ENCODE peak calls at places on chromosomes 5 and 9, in six cellular contexts. A is NCI-H2171, G is esophagus squamous epithelium, R is OCI-M1, E is astrocyte of the cerebellum, S is NCI-H524 treated with DMSO at 0.1 percent for 48 hours. O is an unnamed sample.

GRCh38 chr9:123914517-123915199 is 15.3 kb downstream of the DENND1A start:
- DNase-seq in R (no peak), G (no peak), E (no peak), A (no peak), S (no peak), O (no peak)

GRCh38 chr5:150295172-150295611 is 5.6 kb upstream of the CAMK2A start:
- DNase-seq in E (no peak), G (no peak), R (no peak), S (peak), A (no peak), O (peak)

GRCh38 chr5:66864240-66864884 is 268.2 kb downstream of the MAST4 start:
- DNase-seq in R (peak), E (no peak), G (no peak), S (no peak), A (no peak), O (no peak)

GRCh38 chr9:89999176-89999533 is 394.3 kb downstream of the GADD45G start:
- DNase-seq in E (no peak), R (no peak), S (no peak), A (no peak), G (no peak), O (no peak)

GRCh38 chr9:127971357-127972315 is 9.2 kb downstream of the EEIG1 start:
- DNase-seq in E (no peak), R (no peak), G (no peak), S (no peak), A (peak), O (no peak)

GRCh38 chr9:122468735-122469134 is 9.0 kb downstream of the OR1J1 start:
- DNase-seq in A (no peak), R (no peak), E (no peak), S (no peak), G (no peak), O (no peak)

GRCh38 chr5:56142620-56143431 is 90.3 kb downstream of the ANKRD55 start:
- DNase-seq in G (no peak), A (peak), R (no peak), E (no peak), S (no peak), O (no peak)

GRCh38 chr5:58924306-58924705 is 341.4 kb downstream of the RAB3C start:
- DNase-seq in S (no peak), A (no peak), R (no peak), G (no peak), E (no peak), O (no peak)

GRCh38 chr5:113150221-113150620 is 173.6 kb downstream of the DCP2 start:
- DNase-seq in R (no peak), E (no peak), S (no peak), G (no peak), A (no peak), O (no peak)

GRCh38 chr5:4766101-4766500 is 374.0 kb upstream of the ADAMTS16 start:
- DNase-seq in A (no peak), R (no peak), E (no peak), S (no peak), G (no peak), O (no peak)

GRCh38 chr5:162323471-162323870 is 255.9 kb downstream of the GABRG2 start:
- DNase-seq in R (no peak), S (no peak), A (no peak), G (no peak), E (peak), O (no peak)

GRCh38 chr9:109108318-109108717 is 11.4 kb downstream of the TMEM245 start:
- DNase-seq in R (peak), G (no peak), A (no peak), S (no peak), E (no peak), O (no peak)

GRCh38 chr5:93359296-93359957 is 221.6 kb downstream of the NR2F1-AS1 start:
- DNase-seq in A (no peak), G (no peak), R (no peak), S (no peak), E (peak), O (peak)

GRCh38 chr5:151132959-151133358 is 24.6 kb downstream of the ANXA6 start:
- DNase-seq in R (no peak), E (no peak), A (no peak), S (no peak), G (no peak), O (no peak)

GRCh38 chr9:96420468-96421219 is 2.5 kb upstream of the ZNF367 start:
- DNase-seq in E (peak), A (no peak), G (no peak), R (peak), S (no peak), O (no peak)

GRCh38 chr9:126756876-126757415 is 47.9 kb upstream of the ZBTB43 start:
- DNase-seq in G (no peak), E (no peak), R (no peak), S (peak), A (peak), O (no peak)

GRCh38 chr9:94929373-94929764 is 202.9 kb downstream of the AOPEP start:
- DNase-seq in G (no peak), A (no peak), R (no peak), E (peak), S (no peak), O (no peak)

GRCh38 chr5:132877938-132878337 is 4.5 kb downstream of the LEAP2 start:
- DNase-seq in R (no peak), G (no peak), E (no peak), A (peak), S (no peak), O (no peak)

GRCh38 chr5:127373858-127374491 is 83.4 kb downstream of the MEGF10 start:
- DNase-seq in S (no peak), A (no peak), G (no peak), R (peak), E (no peak), O (no peak)

O was measured in brain pericyte.